ENCODE peak calls at places on chromosomes 11 and 22, in ten cellular contexts. H, N, J, K, B, L, A, X, D and G are unnamed samples.

GRCh38 chr11:69644071-69644961 is 3.4 kb downstream of the CCND1 start:
- DNase-seq in J (peak; percentile 59), L (no peak), N (no peak), D (no peak), H (peak; percentile 72), B (peak; percentile 87), A (no peak), K (peak; percentile 93), X (peak; percentile 97), G (no peak)

GRCh38 chr11:74008373-74009229 is at the start of gene UCP3:
- DNase-seq in H (no peak), B (no peak), J (no peak), A (no peak), K (no peak), X (no peak), N (peak; percentile 40), L (no peak), D (no peak), G (no peak)

GRCh38 chr11:64863381-64864060 is 14.9 kb downstream of the EHD1 start:
- DNase-seq in D (no peak), N (no peak), H (no peak), J (peak; percentile 85), B (peak; percentile 68), X (peak; percentile 42), K (peak; percentile 46), A (no peak), L (no peak), G (peak; percentile 71)

GRCh38 chr22:22815397-22816170 is 72.0 kb upstream of the IGLL5 start:
- DNase-seq in A (no peak), X (no peak), N (no peak), J (no peak), K (no peak), L (no peak), D (no peak), B (no peak), H (no peak), G (no peak)

GRCh38 chr11:34168642-34169051 is 63.2 kb downstream of the NAT10 start:
- DNase-seq in N (no peak), K (no peak), H (no peak), J (no peak), A (no peak), L (no peak), B (no peak), X (no peak), D (no peak), G (no peak)

GRCh38 chr22:23054531-23055257 is 15.6 kb upstream of the GNAZ start:
- DNase-seq in A (no peak), D (no peak), N (peak; percentile 46), J (peak; percentile 6), L (no peak), H (peak; percentile 11), K (no peak), X (no peak), B (no peak), G (no peak)

GRCh38 chr11:128891410-128891861 is 280 bp downstream of the KCNJ5 start:
- DNase-seq in H (no peak), D (no peak), X (no peak), J (no peak), B (no peak), N (peak; percentile 41), A (no peak), K (no peak), L (no peak), G (no peak)

GRCh38 chr11:121643530-121644512 is 191.1 kb upstream of the SORL1-AS1 start:
- DNase-seq in J (peak; percentile 26), X (no peak), N (no peak), K (no peak), A (no peak), L (no peak), D (no peak), B (no peak), H (no peak), G (no peak)

GRCh38 chr11:4433852-4434251 is 15.2 kb upstream of the OR52K2 start:
- DNase-seq in L (no peak), B (no peak), N (no peak), D (no peak), H (no peak), K (no peak), J (no peak), A (no peak), X (no peak), G (no peak)

GRCh38 chr22:46070722-46071450 is 79.4 kb upstream of the PPARA start:
- DNase-seq in X (peak; percentile 87), B (peak; percentile 78), N (peak; percentile 67), K (peak; percentile 83), A (no peak), D (peak; percentile 39), J (peak; percentile 93), L (peak; percentile 33), H (no peak), G (peak; percentile 80)
- H3K27me3 ChIP-seq in X (no peaks in the 10 kb centered on the region), B (no peaks in the 10 kb centered on the region), N (no peaks in the 10 kb centered on the region), K (no peaks in the 10 kb centered on the region), A (no peaks in the 10 kb centered on the region), D (no peaks in the 10 kb centered on the region), J (peaks cover 40% of the 10 kb centered on the region), L (no peaks in the 10 kb centered on the region), H (no peaks in the 10 kb centered on the region), G (no peaks in the 10 kb centered on the region)

GRCh38 chr22:37169947-37170688 is 17.9 kb downstream of the C1QTNF6 start:
- DNase-seq in X (no peak), B (no peak), A (no peak), L (no peak), K (no peak), J (peak; percentile 49), H (no peak), D (no peak), N (peak; percentile 47), G (no peak)

GRCh38 chr22:37166675-37167066 is 17.0 kb upstream of the IL2RB start:
- DNase-seq in J (peak; percentile 96), D (peak; percentile 77), N (peak; percentile 94), B (peak; percentile 90), X (peak; percentile 90), L (peak; percentile 49), H (peak; percentile 89), K (peak; percentile 80), A (no peak), G (peak; percentile 61)

GRCh38 chr22:37167176-37167980 is 17.7 kb upstream of the IL2RB start:
- DNase-seq in B (no peak), N (peak; percentile 51), L (no peak), K (no peak), A (no peak), J (no peak), D (no peak), X (no peak), H (no peak), G (no peak)

GRCh38 chr22:37169412-37169811 is 18.6 kb downstream of the C1QTNF6 start:
- DNase-seq in J (peak; percentile 27), K (no peak), B (no peak), D (no peak), N (peak; percentile 23), H (no peak), X (no peak), L (no peak), A (no peak), G (no peak)

GRCh38 chr22:37167981-37168647 is 18.4 kb upstream of the IL2RB start:
- DNase-seq in N (peak; percentile 51), X (no peak), H (no peak), A (no peak), K (no peak), L (no peak), D (no peak), B (no peak), J (no peak), G (no peak)
- H3K27me3 ChIP-seq in N (no peaks in the 10 kb centered on the region), X (peaks cover 5% of the 10 kb centered on the region), H (no peaks in the 10 kb centered on the region), A (peaks cover 10% of the 10 kb centered on the region), K (no peaks in the 10 kb centered on the region), L (peaks cover 2% of the 10 kb centered on the region), D (no peaks in the 10 kb centered on the region), B (no peaks in the 10 kb centered on the region), J (no peaks in the 10 kb centered on the region), G (peaks cover 4% of the 10 kb centered on the region)

DNA sequence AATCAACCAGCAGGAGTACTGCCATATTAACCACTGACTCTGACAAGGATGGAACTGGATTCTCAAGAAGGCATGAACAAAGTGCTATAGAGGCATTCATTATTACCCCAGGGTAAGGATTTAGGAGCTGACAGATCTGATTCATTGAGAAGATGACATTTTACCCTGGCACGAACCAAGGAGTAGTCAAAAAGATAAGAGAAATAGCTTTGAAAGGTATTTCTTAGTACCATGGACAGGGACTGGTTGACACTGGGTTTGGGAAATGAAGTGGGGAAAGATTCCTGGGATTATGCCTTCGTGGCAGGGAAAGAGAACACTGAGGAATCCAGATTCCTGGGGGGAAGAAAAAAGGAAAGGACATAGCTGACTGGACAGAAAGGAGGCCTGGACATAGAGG is 5.1 kb upstream of the SAAL1 start:
- DNase-seq in X (no peak), L (no peak), K (no peak), A (no peak), H (no peak), J (peak; percentile 22), B (no peak), N (no peak), D (no peak), G (no peak)
- H3K27me3 ChIP-seq in X (peaks cover 51% of the 10 kb centered on the region), L (peaks cover 25% of the 10 kb centered on the region), K (peaks cover 13% of the 10 kb centered on the region), A (peaks cover 5% of the 10 kb centered on the region), H (no peaks in the 10 kb centered on the region), J (peaks cover 4% of the 10 kb centered on the region), B (peaks cover 35% of the 10 kb centered on the region), N (no peaks in the 10 kb centered on the region), D (no peaks in the 10 kb centered on the region), G (peaks cover 4% of the 10 kb centered on the region)

GRCh38 chr11:119496453-119496852 is 73.5 kb upstream of the THY1 start:
- DNase-seq in L (no peak), B (no peak), X (peak; percentile 91), J (no peak), N (no peak), A (no peak), D (no peak), H (no peak), K (peak; percentile 81), G (no peak)
- H3K27me3 ChIP-seq in L (peaks cover 2% of the 10 kb centered on the region), B (peaks cover 5% of the 10 kb centered on the region), X (peaks cover 29% of the 10 kb centered on the region), J (no peaks in the 10 kb centered on the region), N (no peaks in the 10 kb centered on the region), A (peaks cover 20% of the 10 kb centered on the region), D (no peaks in the 10 kb centered on the region), H (no peaks in the 10 kb centered on the region), K (peaks cover 15% of the 10 kb centered on the region), G (no peaks in the 10 kb centered on the region)